ENCODE peak calls at places on chromosomes 4 and X, in six cellular contexts. J is IMR-90; U is activated T-cell treated with anti-CD3 and anti-CD28 coated beads, Interleukin-2, amount 50 U/mL, for 72 hours; R is breast epithelium; N is right cardiac atrium; Z is astrocyte of the hippocampus. F is an unnamed sample.
A peak's percentile ranks its signal among the peaks of the same experiment; 100 is the strongest.

GRCh38 chrX:120308959-120309872 is 2.0 kb downstream of the TMEM255A start:
- DNase-seq in J (peak; percentile 14), U (peak; percentile 69), R (peak; percentile 56), N (peak; percentile 77), Z (peak; percentile 78), F (peak; percentile 58)

GRCh38 chr4:114208747-114209146 is 229.3 kb upstream of the ARSJ start:
- DNase-seq in J (peak; percentile 46), U (no peak), R (no peak), N (no peak), Z (peak; percentile 38), F (no peak)

GRCh38 chr4:76704133-76704881 is 193.6 kb downstream of the SOWAHB start:
- DNase-seq in J (peak; percentile 81), U (no peak), R (no peak), N (no peak), Z (peak; percentile 62), F (no peak)

GRCh38 chrX:115400960-115401359 is 111.4 kb downstream of the LUZP4 start:
- DNase-seq in J (no peak), U (no peak), R (no peak), N (no peak), Z (no peak), F (no peak)

GRCh38 chr4:1035510-1035909 is 24.1 kb downstream of the FGFRL1 start:
- DNase-seq in J (no peak), U (no peak), R (no peak), N (peak; percentile 90), Z (peak; percentile 72), F (no peak)

GRCh38 chrX:130032552-130032951 is 50.1 kb downstream of the BCORL1 start:
- DNase-seq in J (no peak), U (no peak), R (no peak), N (no peak), Z (no peak), F (no peak)

GRCh38 chrX:105451426-105451825 is 230.9 kb upstream of the TEX13A start:
- DNase-seq in J (peak; percentile 0), U (no peak), R (no peak), N (no peak), Z (no peak), F (no peak)

GRCh38 chr4:102263024-102263787 is 82.1 kb downstream of the SLC39A8 start:
- DNase-seq in J (peak; percentile 28), U (peak; percentile 6), R (no peak), N (no peak), Z (peak; percentile 73), F (peak; percentile 57)

GRCh38 chr4:105184316-105184988 is 37.8 kb downstream of the TET2 start:
- DNase-seq in J (peak; percentile 35), U (no peak), R (no peak), N (no peak), Z (no peak), F (no peak)

GRCh38 chr4:140256941-140257340 is 103.0 kb upstream of the MAML3 start:
- DNase-seq in J (peak; percentile 55), U (no peak), R (no peak), N (no peak), Z (no peak), F (no peak)

GRCh38 chr4:159497961-159498360 is 395.1 kb downstream of the RAPGEF2 start:
- DNase-seq in J (no peak), U (no peak), R (no peak), N (no peak), Z (no peak), F (no peak)

GRCh38 chrX:107204063-107204605 is 2.1 kb downstream of the NUP62CL start:
- DNase-seq in J (no peak), U (no peak), R (no peak), N (no peak), Z (no peak), F (no peak)

GRCh38 chr4:165621983-165622382 is 243.2 kb downstream of the CPE start:
- DNase-seq in J (no peak), U (no peak), R (no peak), N (no peak), Z (no peak), F (no peak)

GRCh38 chr4:121379276-121379675 is 1.5 kb downstream of the QRFPR start:
- DNase-seq in J (no peak), U (no peak), R (no peak), N (no peak), Z (no peak), F (no peak)